ENCODE peak calls at places on chromosomes 6 and 20, in nine cellular contexts. One of them, this sample, is unnamed.

GRCh38 chr20:3092611-3093379 is 8.3 kb upstream of the AVP start:
- DNase-seq in suprapubic skin: no peak
- DNase-seq in HepG2: no peak
- DNase-seq in HL-60: no peak
- DNase-seq in spleen: peak; percentile 83
- DNase-seq in SK-N-SH: peak; percentile 40
- DNase-seq in HCT116: no peak
- DNase-seq in Panc1: no peak
- DNase-seq in GM23338: peak; percentile 68
- DNase-seq in this sample: no peak

GRCh38 chr6:14031516-14031915 is 86.1 kb upstream of the CD83 start:
- DNase-seq in HCT116: no peak
- DNase-seq in Panc1: no peak
- DNase-seq in HL-60: no peak
- DNase-seq in spleen: no peak
- DNase-seq in GM23338: no peak
- DNase-seq in HepG2: no peak
- DNase-seq in suprapubic skin: no peak
- DNase-seq in SK-N-SH: no peak
- DNase-seq in this sample: no peak

GRCh38 chr6:31717499-31718222 is 2.5 kb downstream of the LY6G6D start:
- DNase-seq in HCT116: no peak
- DNase-seq in HepG2: peak; percentile 74
- DNase-seq in HL-60: no peak
- DNase-seq in suprapubic skin: no peak
- DNase-seq in spleen: no peak
- DNase-seq in Panc1: no peak
- DNase-seq in GM23338: peak; percentile 83
- DNase-seq in SK-N-SH: no peak
- DNase-seq in this sample: peak; percentile 63

GRCh38 chr20:6066582-6066981 is 12.7 kb upstream of the LRRN4 start:
- DNase-seq in HL-60: no peak
- DNase-seq in Panc1: no peak
- DNase-seq in spleen: no peak
- DNase-seq in GM23338: no peak
- DNase-seq in HepG2: no peak
- DNase-seq in suprapubic skin: no peak
- DNase-seq in HCT116: no peak
- DNase-seq in SK-N-SH: no peak
- DNase-seq in this sample: no peak

GRCh38 chr20:49420811-49421295 is 61.6 kb downstream of the KCNB1 start:
- DNase-seq in suprapubic skin: peak; percentile 82
- DNase-seq in spleen: no peak
- DNase-seq in SK-N-SH: no peak
- DNase-seq in HL-60: no peak
- DNase-seq in HepG2: no peak
- DNase-seq in GM23338: no peak
- DNase-seq in HCT116: no peak
- DNase-seq in Panc1: no peak
- DNase-seq in this sample: no peak

GRCh38 chr6:167093922-167094432 is 28.9 kb upstream of the CCR6 start:
- DNase-seq in GM23338: no peak
- DNase-seq in SK-N-SH: no peak
- DNase-seq in spleen: peak; percentile 94
- DNase-seq in HL-60: peak; percentile 51
- DNase-seq in HCT116: no peak
- DNase-seq in Panc1: no peak
- DNase-seq in suprapubic skin: no peak
- DNase-seq in HepG2: no peak
- DNase-seq in this sample: no peak

GRCh38 chr20:1437222-1437904 is 29.3 kb downstream of the NSFL1C start:
- DNase-seq in HepG2: peak; percentile 83
- DNase-seq in HCT116: peak; percentile 71
- DNase-seq in Panc1: peak; percentile 78
- DNase-seq in HL-60: peak; percentile 82
- DNase-seq in suprapubic skin: peak; percentile 84
- DNase-seq in GM23338: peak; percentile 75
- DNase-seq in spleen: peak; percentile 95
- DNase-seq in SK-N-SH: peak; percentile 75
- DNase-seq in this sample: peak; percentile 45

GRCh38 chr6:90982051-90982450 is 395.2 kb upstream of the MAP3K7 start:
- DNase-seq in HL-60: no peak
- DNase-seq in suprapubic skin: no peak
- DNase-seq in HCT116: no peak
- DNase-seq in Panc1: no peak
- DNase-seq in HepG2: no peak
- DNase-seq in spleen: no peak
- DNase-seq in GM23338: peak; percentile 19
- DNase-seq in SK-N-SH: peak; percentile 7
- DNase-seq in this sample: no peak

GRCh38 chr6:158043586-158044524 is 62.2 kb downstream of the SYNJ2 start:
- DNase-seq in spleen: no peak
- DNase-seq in suprapubic skin: no peak
- DNase-seq in HL-60: no peak
- DNase-seq in HepG2: peak; percentile 45
- DNase-seq in Panc1: no peak
- DNase-seq in HCT116: no peak
- DNase-seq in SK-N-SH: no peak
- DNase-seq in GM23338: no peak
- DNase-seq in this sample: no peak

GRCh38 chr6:123089223-123089622 is 93.2 kb downstream of the CLVS2 start:
- DNase-seq in suprapubic skin: no peak
- DNase-seq in Panc1: no peak
- DNase-seq in SK-N-SH: no peak
- DNase-seq in spleen: no peak
- DNase-seq in GM23338: no peak
- DNase-seq in HL-60: no peak
- DNase-seq in HepG2: no peak
- DNase-seq in HCT116: no peak
- DNase-seq in this sample: no peak

GRCh38 chr6:31763617-31763940 is 1.1 kb downstream of the SAPCD1 start:
- DNase-seq in HL-60: no peak
- DNase-seq in HepG2: peak; percentile 68
- DNase-seq in suprapubic skin: no peak
- DNase-seq in spleen: no peak
- DNase-seq in SK-N-SH: no peak
- DNase-seq in Panc1: no peak
- DNase-seq in GM23338: peak; percentile 71
- DNase-seq in HCT116: no peak
- DNase-seq in this sample: no peak

GRCh38 chr6:69179681-69180080 is 544.6 kb downstream of the ADGRB3 start:
- DNase-seq in HCT116: no peak
- DNase-seq in spleen: no peak
- DNase-seq in HepG2: peak; percentile 4
- DNase-seq in suprapubic skin: no peak
- DNase-seq in GM23338: peak; percentile 11
- DNase-seq in Panc1: no peak
- DNase-seq in SK-N-SH: no peak
- DNase-seq in HL-60: no peak
- DNase-seq in this sample: no peak

GRCh38 chr6:52164319-52165094 is 21.7 kb upstream of the IL17A start:
- DNase-seq in HCT116: no peak
- DNase-seq in Panc1: no peak
- DNase-seq in spleen: no peak
- DNase-seq in SK-N-SH: no peak
- DNase-seq in HL-60: no peak
- DNase-seq in GM23338: no peak
- DNase-seq in suprapubic skin: no peak
- DNase-seq in HepG2: no peak
- DNase-seq in this sample: no peak

GRCh38 chr6:25137497-25137896 is 141.7 kb upstream of the CARMIL1 start:
- DNase-seq in HCT116: no peak
- DNase-seq in SK-N-SH: no peak
- DNase-seq in spleen: no peak
- DNase-seq in HepG2: no peak
- DNase-seq in suprapubic skin: no peak
- DNase-seq in HL-60: no peak
- DNase-seq in GM23338: no peak
- DNase-seq in Panc1: no peak
- DNase-seq in this sample: no peak

GRCh38 chr20:12984863-12985262 is 23.9 kb upstream of the SPTLC3 start:
- DNase-seq in SK-N-SH: no peak
- DNase-seq in spleen: no peak
- DNase-seq in Panc1: no peak
- DNase-seq in HL-60: no peak
- DNase-seq in HCT116: no peak
- DNase-seq in HepG2: no peak
- DNase-seq in GM23338: no peak
- DNase-seq in suprapubic skin: no peak
- DNase-seq in this sample: no peak

GRCh38 chr6:169789146-169789943 is 37.9 kb downstream of the ERMARD start:
- DNase-seq in GM23338: peak; percentile 27
- DNase-seq in HCT116: no peak
- DNase-seq in suprapubic skin: peak; percentile 59
- DNase-seq in HL-60: no peak
- DNase-seq in HepG2: peak; percentile 33
- DNase-seq in spleen: no peak
- DNase-seq in SK-N-SH: no peak
- DNase-seq in Panc1: no peak
- DNase-seq in this sample: no peak
- TF ChIP-seq CTCF in GM23338: no peak
- TF ChIP-seq CTCF in HCT116: no peak
- TF ChIP-seq CTCF in suprapubic skin: no peak
- TF ChIP-seq CTCF in HL-60: no peak
- TF ChIP-seq CTCF in HepG2: peak; percentile 56
- TF ChIP-seq CTCF in spleen: no peak
- TF ChIP-seq CTCF in SK-N-SH: no peak
- TF ChIP-seq CTCF in Panc1: no peak
- TF ChIP-seq CTCF in this sample: no peak

DNA sequence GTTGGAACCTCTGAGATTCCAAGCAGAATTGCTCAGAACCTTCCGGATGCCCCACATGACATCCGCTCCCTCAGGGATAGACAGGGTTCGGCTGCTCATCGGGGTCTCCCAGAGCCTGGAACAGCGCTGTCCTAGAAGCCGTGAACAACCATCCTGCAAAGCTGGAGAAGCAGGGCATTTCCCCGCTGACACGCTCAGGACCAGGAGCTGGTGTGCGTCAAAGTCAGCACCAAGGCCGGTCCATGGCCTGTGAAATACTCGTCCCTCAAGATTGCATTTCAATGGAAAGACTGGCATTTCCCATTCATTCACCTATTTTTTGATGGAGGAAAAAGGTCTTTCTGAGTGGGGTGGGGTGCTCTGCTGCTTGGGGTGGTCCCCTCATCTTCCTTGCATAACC is 52.2 kb downstream of the RBM38 start:
- DNase-seq in SK-N-SH: no peak
- DNase-seq in HepG2: no peak
- DNase-seq in Panc1: no peak
- DNase-seq in suprapubic skin: no peak
- DNase-seq in HCT116: no peak
- DNase-seq in spleen: no peak
- DNase-seq in GM23338: no peak
- DNase-seq in HL-60: no peak
- DNase-seq in this sample: no peak
- TF ChIP-seq POLR2AphosphoS5 in SK-N-SH: no peak
- TF ChIP-seq POLR2AphosphoS5 in HepG2: no peak
- TF ChIP-seq POLR2AphosphoS5 in Panc1: no peak
- TF ChIP-seq POLR2AphosphoS5 in suprapubic skin: no peak
- TF ChIP-seq POLR2AphosphoS5 in HCT116: no peak
- TF ChIP-seq POLR2AphosphoS5 in spleen: no peak
- TF ChIP-seq POLR2AphosphoS5 in GM23338: no peak
- TF ChIP-seq POLR2AphosphoS5 in HL-60: no peak
- TF ChIP-seq POLR2AphosphoS5 in this sample: no peak

DNA sequence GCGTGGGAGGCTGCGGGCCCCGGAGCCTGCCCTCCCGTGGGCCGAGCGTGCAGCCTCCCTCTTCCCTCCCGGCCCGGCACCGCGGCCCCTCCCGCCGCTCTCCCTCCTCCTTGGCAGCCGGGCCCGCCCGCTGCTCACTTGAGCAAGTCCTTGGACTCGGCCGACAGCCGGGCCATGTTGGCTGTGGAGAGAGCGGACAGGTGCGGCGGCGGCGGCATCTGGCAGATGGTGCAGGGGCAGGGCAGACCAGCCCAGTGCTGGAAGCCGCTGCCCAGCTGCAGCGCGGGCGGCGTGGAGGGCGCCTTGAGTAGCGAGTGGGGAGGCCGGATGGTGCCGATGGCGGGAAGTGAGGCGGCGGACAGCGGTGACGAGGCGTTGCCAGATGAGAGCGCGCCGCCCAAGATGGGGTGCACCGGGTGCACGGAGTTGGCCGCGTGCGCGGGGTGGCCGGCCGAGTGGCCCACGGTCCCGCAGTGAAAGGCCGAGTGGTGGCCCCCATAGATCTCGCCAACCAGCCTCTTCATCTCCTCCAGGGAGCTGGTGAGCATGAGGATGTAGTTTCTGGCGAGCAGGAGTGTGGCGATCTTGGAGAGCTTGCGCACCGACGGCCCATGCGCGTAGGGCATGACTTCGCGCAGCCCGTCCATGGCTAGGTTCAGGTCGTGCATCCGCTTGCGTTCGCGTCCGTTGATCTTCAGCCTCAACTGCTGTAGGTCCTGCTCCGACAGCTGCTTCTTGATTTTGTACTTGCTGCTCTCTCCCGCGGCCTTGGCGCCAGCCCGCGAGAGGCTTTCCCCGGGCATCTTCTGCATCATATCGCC is 766 bp downstream of the OLIG3 start:
- DNase-seq in SK-N-SH: no peak
- DNase-seq in HL-60: no peak
- DNase-seq in HepG2: no peak
- DNase-seq in spleen: peak; percentile 73
- DNase-seq in GM23338: peak; percentile 75
- DNase-seq in suprapubic skin: no peak
- DNase-seq in Panc1: no peak
- DNase-seq in HCT116: no peak
- DNase-seq in this sample: no peak
- TF ChIP-seq CTCF in SK-N-SH: no peak
- TF ChIP-seq CTCF in HL-60: no peak
- TF ChIP-seq CTCF in HepG2: no peak
- TF ChIP-seq CTCF in spleen: no peak
- TF ChIP-seq CTCF in GM23338: no peak
- TF ChIP-seq CTCF in suprapubic skin: no peak
- TF ChIP-seq CTCF in Panc1: no peak
- TF ChIP-seq CTCF in HCT116: no peak
- TF ChIP-seq CTCF in this sample: no peak

GRCh38 chr6:55210952-55211351 is 36.6 kb downstream of the HCRTR2 start:
- DNase-seq in GM23338: no peak
- DNase-seq in SK-N-SH: no peak
- DNase-seq in HCT116: no peak
- DNase-seq in HepG2: no peak
- DNase-seq in HL-60: no peak
- DNase-seq in suprapubic skin: no peak
- DNase-seq in Panc1: no peak
- DNase-seq in spleen: no peak
- DNase-seq in this sample: no peak

GRCh38 chr6:55208469-55208868 is 34.2 kb downstream of the HCRTR2 start:
- DNase-seq in SK-N-SH: no peak
- DNase-seq in Panc1: no peak
- DNase-seq in suprapubic skin: no peak
- DNase-seq in GM23338: no peak
- DNase-seq in HL-60: no peak
- DNase-seq in HCT116: no peak
- DNase-seq in HepG2: no peak
- DNase-seq in spleen: no peak
- DNase-seq in this sample: no peak

GRCh38 chr6:55209059-55209458 is 34.7 kb downstream of the HCRTR2 start:
- DNase-seq in SK-N-SH: no peak
- DNase-seq in Panc1: no peak
- DNase-seq in suprapubic skin: no peak
- DNase-seq in HL-60: no peak
- DNase-seq in spleen: no peak
- DNase-seq in HCT116: no peak
- DNase-seq in GM23338: no peak
- DNase-seq in HepG2: no peak
- DNase-seq in this sample: no peak

GRCh38 chr6:55212147-55212546 is 37.8 kb downstream of the HCRTR2 start:
- DNase-seq in HCT116: no peak
- DNase-seq in Panc1: no peak
- DNase-seq in GM23338: no peak
- DNase-seq in spleen: no peak
- DNase-seq in suprapubic skin: no peak
- DNase-seq in HepG2: no peak
- DNase-seq in SK-N-SH: no peak
- DNase-seq in HL-60: no peak
- DNase-seq in this sample: no peak
- TF ChIP-seq POLR2AphosphoS5 in HCT116: no peak
- TF ChIP-seq POLR2AphosphoS5 in Panc1: no peak
- TF ChIP-seq POLR2AphosphoS5 in GM23338: no peak
- TF ChIP-seq POLR2AphosphoS5 in spleen: no peak
- TF ChIP-seq POLR2AphosphoS5 in suprapubic skin: no peak
- TF ChIP-seq POLR2AphosphoS5 in HepG2: no peak
- TF ChIP-seq POLR2AphosphoS5 in SK-N-SH: no peak
- TF ChIP-seq POLR2AphosphoS5 in HL-60: no peak
- TF ChIP-seq POLR2AphosphoS5 in this sample: no peak

This sample was measured in breast epithelium.